ENCODE peak calls at places on chromosomes 13 and 19, in seven cellular contexts. Y is T-helper 9 cell; W is nucleus accumbens; J is bronchial epithelial cell; G is kidney glomerular epithelial cell; I is stimulated activated CD4-positive, alpha-beta T cell treated with anti-CD3 and anti-CD28 coated beads, Interleukin-4, amount 100 ng/mL, for 4 hours; N is endothelial cell. P is an unnamed sample.

GRCh38 chr13:32025730-32026129 is 5.8 kb upstream of the FRY start:
- DNase-seq in W (no peak), N (no peak), I (no peak), J (no peak), Y (no peak), G (no peak), P (no peak)

GRCh38 chr13:97308735-97309429 is 86.7 kb downstream of the MBNL2 start:
- DNase-seq in W (no peak), Y (no peak), G (no peak), N (no peak), J (no peak), I (no peak), P (no peak)

GRCh38 chr19:56942749-56943148 is 102.2 kb upstream of the PEG3 start:
- DNase-seq in I (no peak), N (peak), Y (peak), J (no peak), G (no peak), W (no peak), P (no peak)

GRCh38 chr19:2549701-2550191 is 73.8 kb downstream of the GADD45B start:
- DNase-seq in N (no peak), W (peak), Y (no peak), I (no peak), J (no peak), G (no peak), P (peak)

GRCh38 chr19:51977346-51977745 is 9.3 kb downstream of the ZNF350 start:
- DNase-seq in I (no peak), G (no peak), N (no peak), J (no peak), W (no peak), Y (no peak), P (no peak)

GRCh38 chr13:27967736-27968315 is 1.3 kb downstream of the CDX2 start:
- DNase-seq in N (no peak), I (no peak), J (no peak), G (no peak), Y (no peak), W (no peak), P (no peak)

GRCh38 chr13:45207319-45207718 is 6.5 kb upstream of the KCTD4 start:
- DNase-seq in W (no peak), G (no peak), J (peak), N (no peak), I (no peak), Y (no peak), P (no peak)

GRCh38 chr13:33284016-33284415 is 1.5 kb downstream of the STARD13 start:
- DNase-seq in G (peak), Y (no peak), J (no peak), N (no peak), I (no peak), W (no peak), P (no peak)

GRCh38 chr19:1076951-1077350 is 10.0 kb downstream of the ARHGAP45 start:
- DNase-seq in W (no peak), J (peak), Y (peak), N (no peak), I (peak), G (peak), P (peak)

GRCh38 chr13:34037636-34038325 is 219.8 kb downstream of the RFC3 start:
- DNase-seq in I (no peak), W (no peak), J (peak), Y (no peak), N (no peak), G (no peak), P (no peak)

GRCh38 chr13:114309806-114310410 is 4.4 kb upstream of the CHAMP1 start:
- DNase-seq in Y (no peak), I (no peak), W (no peak), G (no peak), J (no peak), N (no peak), P (no peak)

GRCh38 chr13:89269737-89270136 is 1598.6 kb downstream of the SLITRK5 start:
- DNase-seq in N (no peak), Y (no peak), W (no peak), G (no peak), J (no peak), I (no peak), P (no peak)

GRCh38 chr19:2795827-2796658 is 10.7 kb downstream of the THOP1 start:
- DNase-seq in W (no peak), Y (no peak), N (no peak), I (no peak), G (no peak), J (no peak), P (no peak)

GRCh38 chr19:54684537-54684936 is 21.8 kb downstream of the LILRB4 start:
- DNase-seq in G (peak), W (no peak), Y (no peak), J (peak), N (no peak), I (no peak), P (peak)

GRCh38 chr13:102033719-102034446 is 368.0 kb downstream of the FGF14 start:
- DNase-seq in J (no peak), Y (no peak), N (no peak), W (no peak), G (peak), I (no peak), P (no peak)

GRCh38 chr13:45258339-45258685 is 57.5 kb upstream of the KCTD4 start:
- DNase-seq in N (no peak), Y (no peak), J (no peak), W (no peak), I (no peak), G (no peak), P (no peak)

GRCh38 chr13:113802090-113802531 is 43.1 kb downstream of the TMEM255B start:
- DNase-seq in I (no peak), N (peak), Y (no peak), J (no peak), W (no peak), G (no peak), P (peak)

GRCh38 chr19:16397791-16398529 is 73.3 kb downstream of the KLF2 start:
- DNase-seq in J (no peak), Y (no peak), I (no peak), N (no peak), W (no peak), G (no peak), P (no peak)

GRCh38 chr19:2099937-2100718 is 3.4 kb downstream of the IZUMO4 start:
- DNase-seq in N (no peak), Y (no peak), G (no peak), J (no peak), W (no peak), I (no peak), P (no peak)

GRCh38 chr13:73248711-73249580 is 190.1 kb downstream of the KLF5 start:
- DNase-seq in W (no peak), G (no peak), N (no peak), I (no peak), Y (no peak), J (peak), P (no peak)

P was measured in MV-4-11.